ENCODE peak calls at places on chromosome 2, in ten cellular contexts. Z is mammary epithelial cell; S is left ventricle myocardium inferior; M is naive thymus-derived CD4-positive, alpha-beta T cell; A is Karpas-422; D is small intestine; V is cardiac muscle cell; X is HCT116; J is CD8-positive, alpha-beta memory T cell; O is breast epithelium. I is an unnamed sample.

GRCh38 chr2:176129013-176129796 is at the start of gene HOXD8:
- DNase-seq in Z (no peak), S (no peak), M (no peak), A (no peak), D (no peak), V (peak; percentile 57), X (peak; percentile 59), J (no peak), O (no peak), I (peak; percentile 81)

GRCh38 chr2:85433511-85434089 is 15.1 kb downstream of the SH2D6 start:
- DNase-seq in Z (peak; percentile 92), S (peak; percentile 89), M (no peak), A (no peak), D (peak; percentile 69), V (no peak), X (no peak), J (no peak), O (peak; percentile 72), I (no peak)

GRCh38 chr2:44793322-44793870 is 148.1 kb upstream of the SIX3 start:
- DNase-seq in Z (peak; percentile 29), S (no peak), M (no peak), A (peak; percentile 53), D (no peak), V (peak; percentile 82), X (no peak), J (no peak), O (no peak), I (peak; percentile 52)

GRCh38 chr2:143856973-143857372 is 662.9 kb downstream of the ZEB2 start:
- DNase-seq in Z (peak; percentile 12), S (no peak), M (no peak), A (no peak), D (no peak), V (no peak), X (no peak), J (no peak), O (no peak), I (no peak)

GRCh38 chr2:174634130-174635014 is 36.8 kb upstream of the WIPF1 start:
- DNase-seq in Z (no peak), S (no peak), M (peak; percentile 53), A (peak; percentile 83), D (peak; percentile 54), V (no peak), X (no peak), J (peak; percentile 20), O (no peak), I (peak; percentile 31)

GRCh38 chr2:122851972-122852531 is 1096.6 kb downstream of the TSN start:
- DNase-seq in Z (no peak), S (no peak), M (no peak), A (no peak), D (no peak), V (no peak), X (no peak), J (no peak), O (no peak), I (no peak)

GRCh38 chr2:39640107-39640506 is 25.6 kb upstream of the TMEM178A start:
- DNase-seq in Z (no peak), S (peak; percentile 52), M (no peak), A (no peak), D (no peak), V (no peak), X (no peak), J (no peak), O (no peak), I (no peak)

GRCh38 chr2:110806053-110806452 is 73.7 kb downstream of the ACOXL start:
- DNase-seq in Z (no peak), S (no peak), M (no peak), A (no peak), D (no peak), V (no peak), X (no peak), J (no peak), O (no peak), I (no peak)

GRCh38 chr2:46552086-46552485 is 72.7 kb downstream of the TMEM247 start:
- DNase-seq in Z (no peak), S (no peak), M (no peak), A (no peak), D (no peak), V (no peak), X (no peak), J (no peak), O (no peak), I (no peak)

GRCh38 chr2:229206548-229206947 is 64.5 kb downstream of the PID1 start:
- DNase-seq in Z (no peak), S (no peak), M (no peak), A (no peak), D (no peak), V (no peak), X (no peak), J (no peak), O (no peak), I (no peak)

DNA sequence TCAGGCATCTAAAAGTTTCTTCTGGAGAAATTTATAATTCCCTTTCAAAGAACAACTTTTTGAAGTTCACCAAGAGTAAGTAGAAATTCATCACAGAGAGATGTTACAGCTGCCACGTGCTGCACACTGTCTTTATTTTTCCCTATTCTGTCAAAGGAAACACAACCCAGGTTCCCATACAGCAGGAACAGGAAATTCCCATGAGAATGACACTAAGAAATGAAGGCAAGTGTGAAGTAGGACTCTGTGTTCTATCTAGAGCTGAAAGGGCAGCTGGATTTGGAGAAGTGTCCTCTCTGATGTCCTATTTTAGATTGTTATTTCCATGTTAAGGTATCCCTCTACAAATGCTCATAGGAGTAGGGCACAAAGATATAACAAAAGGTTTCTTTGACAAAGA is 58.8 kb downstream of the PID1 start:
- DNase-seq in Z (no peak), S (no peak), M (no peak), A (no peak), D (no peak), V (no peak), X (no peak), J (no peak), O (no peak), I (no peak)
- H3K4me1 ChIP-seq in Z (no peaks in the 10 kb centered on the region), S (no peaks in the 10 kb centered on the region), M (no peaks in the 10 kb centered on the region), A (no peaks in the 10 kb centered on the region), D (no peaks in the 10 kb centered on the region), V (no peaks in the 10 kb centered on the region), X (no peaks in the 10 kb centered on the region), J (no peaks in the 10 kb centered on the region), O (no peaks in the 10 kb centered on the region), I (no peaks in the 10 kb centered on the region)

DNA sequence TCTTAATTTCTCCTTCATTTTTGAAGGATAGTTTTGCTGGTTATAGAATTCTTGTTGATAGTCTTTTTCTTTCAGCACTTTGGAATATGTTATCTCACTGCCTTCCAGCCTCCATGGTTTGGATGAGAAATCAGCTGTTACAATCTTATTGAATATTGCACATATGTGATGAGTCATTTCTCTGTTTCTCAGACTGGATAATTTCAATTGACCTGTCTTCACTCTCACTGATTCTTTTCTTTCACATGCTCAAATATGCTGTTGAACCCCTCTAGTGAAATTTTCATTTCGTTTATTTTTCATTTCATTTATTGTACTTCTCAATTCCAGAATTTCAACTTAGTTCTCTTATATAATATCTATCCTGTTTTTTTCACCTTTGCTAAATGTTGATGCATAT is 22.2 kb downstream of the PDK1 start:
- DNase-seq in Z (peak; percentile 12), S (no peak), M (no peak), A (no peak), D (no peak), V (no peak), X (no peak), J (no peak), O (no peak), I (no peak)
- H3K4me1 ChIP-seq in Z (no peaks in the 10 kb centered on the region), S (no peaks in the 10 kb centered on the region), M (peaks cover 3% of the 10 kb centered on the region), A (peaks cover 15% of the 10 kb centered on the region), D (no peaks in the 10 kb centered on the region), V (peaks cover 37% of the 10 kb centered on the region), X (no peaks in the 10 kb centered on the region), J (no peaks in the 10 kb centered on the region), O (no peaks in the 10 kb centered on the region), I (no peaks in the 10 kb centered on the region)

DNA sequence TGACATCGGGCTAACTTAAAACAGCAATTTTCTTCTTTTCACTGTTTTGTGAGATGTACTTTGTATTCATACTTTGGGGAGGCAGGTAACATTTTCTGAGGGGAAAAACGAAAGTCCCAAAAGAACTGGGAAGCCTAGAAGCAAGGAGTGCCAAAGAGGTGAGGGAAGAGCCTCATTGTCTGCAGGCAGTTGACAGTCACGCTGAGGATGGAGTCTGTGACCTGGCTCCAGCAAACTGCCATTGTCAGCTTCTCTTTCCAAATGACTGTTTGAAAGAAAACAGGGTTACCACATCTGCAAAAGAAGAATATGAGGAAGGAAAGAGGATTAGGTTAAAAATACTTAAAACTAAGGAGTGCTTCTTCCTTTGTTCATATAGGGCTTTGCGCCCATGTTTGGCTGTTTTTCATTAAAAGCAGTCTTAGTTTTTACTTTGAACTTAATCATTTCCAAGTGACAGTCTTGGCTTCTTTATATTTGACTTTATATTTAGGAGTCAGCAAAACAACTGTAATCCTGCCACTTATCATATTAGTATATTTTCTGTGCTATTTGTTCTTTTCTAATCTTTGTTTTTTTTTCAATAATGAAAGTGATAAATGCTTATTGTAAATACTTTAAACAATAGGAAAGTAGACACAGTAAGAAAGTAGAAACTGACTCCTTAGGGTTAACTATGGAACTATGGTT is 35.0 kb downstream of the CERS6 start:
- DNase-seq in Z (no peak), S (no peak), M (no peak), A (no peak), D (no peak), V (no peak), X (no peak), J (no peak), O (no peak), I (peak; percentile 3)
- H3K4me1 ChIP-seq in Z (peaks cover 15% of the 10 kb centered on the region), S (peaks cover 36% of the 10 kb centered on the region), M (peaks cover 28% of the 10 kb centered on the region), A (no peaks in the 10 kb centered on the region), D (peaks cover 4% of the 10 kb centered on the region), V (peaks cover 14% of the 10 kb centered on the region), X (peaks cover 17% of the 10 kb centered on the region), J (peaks cover 17% of the 10 kb centered on the region), O (no peaks in the 10 kb centered on the region), I (peaks cover 15% of the 10 kb centered on the region)

GRCh38 chr2:134169788-134170187 is 84.1 kb upstream of the MGAT5 start:
- DNase-seq in Z (peak; percentile 41), S (no peak), M (no peak), A (no peak), D (no peak), V (no peak), X (no peak), J (no peak), O (no peak), I (no peak)

GRCh38 chr2:134164306-134164705 is 89.6 kb upstream of the MGAT5 start:
- DNase-seq in Z (no peak), S (no peak), M (no peak), A (no peak), D (no peak), V (no peak), X (no peak), J (no peak), O (no peak), I (no peak)

GRCh38 chr2:134170269-134170668 is 83.6 kb upstream of the MGAT5 start:
- DNase-seq in Z (no peak), S (no peak), M (no peak), A (no peak), D (no peak), V (no peak), X (no peak), J (no peak), O (no peak), I (no peak)

GRCh38 chr2:134163336-134163735 is 90.5 kb upstream of the MGAT5 start:
- DNase-seq in Z (no peak), S (no peak), M (no peak), A (no peak), D (no peak), V (no peak), X (no peak), J (no peak), O (no peak), I (no peak)

DNA sequence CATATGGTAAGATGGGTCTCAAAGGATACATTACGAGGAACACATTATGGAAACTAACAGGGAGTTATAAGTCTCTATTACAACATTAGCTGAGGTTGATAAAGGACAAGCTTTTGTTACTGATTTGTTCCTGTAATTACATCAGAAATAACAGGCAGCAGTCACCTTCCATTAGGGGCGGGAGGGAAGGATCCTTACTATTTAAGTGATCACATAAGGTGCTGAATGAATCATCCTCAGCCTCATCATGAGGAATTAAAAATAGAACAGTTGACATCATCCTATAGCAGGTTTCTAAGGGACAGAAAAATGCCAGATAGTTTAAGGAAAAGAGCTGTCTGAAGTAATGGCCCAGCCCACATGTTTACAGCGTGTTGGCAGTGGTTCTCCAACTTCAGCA is 86.9 kb upstream of the MGAT5 start:
- DNase-seq in Z (peak; percentile 44), S (no peak), M (no peak), A (no peak), D (no peak), V (no peak), X (peak; percentile 8), J (no peak), O (no peak), I (no peak)
- H3K4me1 ChIP-seq in Z (no peaks in the 10 kb centered on the region), S (peaks cover 86% of the 10 kb centered on the region), M (peaks cover 11% of the 10 kb centered on the region), A (no peaks in the 10 kb centered on the region), D (peaks cover 3% of the 10 kb centered on the region), V (peaks cover 14% of the 10 kb centered on the region), X (no peaks in the 10 kb centered on the region), J (peaks cover 23% of the 10 kb centered on the region), O (no peaks in the 10 kb centered on the region), I (peaks cover 2% of the 10 kb centered on the region)